ENCODE peak calls at places on chromosomes 12 and 14, in four cellular contexts. One of them, this sample, is unnamed. For H3K4me1, the result is how much of the 10 kb centered on the place peaks cover.

GRCh38 chr12:124524231-124524925 is 43.0 kb downstream of the NCOR2 start:
- DNase-seq in endothelial cell of umbilical vein: peak
- DNase-seq in SK-N-SH: no peak
- DNase-seq in HepG2: no peak
- DNase-seq in this sample: no peak

GRCh38 chr14:104140463-104141331 is 2.3 kb downstream of the KIF26A start:
- DNase-seq in HepG2: no peak
- DNase-seq in endothelial cell of umbilical vein: no peak
- DNase-seq in SK-N-SH: peak
- DNase-seq in this sample: peak

GRCh38 chr12:89663577-89664357 is 44.9 kb downstream of the ATP2B1 start:
- DNase-seq in endothelial cell of umbilical vein: peak
- DNase-seq in SK-N-SH: peak
- DNase-seq in HepG2: no peak
- DNase-seq in this sample: no peak

GRCh38 chr14:56181666-56182065 is 63.5 kb downstream of the PELI2 start:
- DNase-seq in SK-N-SH: no peak
- DNase-seq in endothelial cell of umbilical vein: no peak
- DNase-seq in HepG2: no peak
- DNase-seq in this sample: no peak

GRCh38 chr12:8493084-8493483 is 20.2 kb upstream of the CLEC4D start:
- DNase-seq in endothelial cell of umbilical vein: no peak
- DNase-seq in SK-N-SH: no peak
- DNase-seq in HepG2: no peak
- DNase-seq in this sample: no peak

GRCh38 chr14:21846227-21846885 is 172.7 kb upstream of the OR4E1 start:
- DNase-seq in SK-N-SH: peak
- DNase-seq in endothelial cell of umbilical vein: peak
- DNase-seq in HepG2: peak
- DNase-seq in this sample: no peak

GRCh38 chr14:32254952-32255679 is 52.0 kb upstream of the RNU6-8 start:
- DNase-seq in HepG2: peak
- DNase-seq in SK-N-SH: peak
- DNase-seq in endothelial cell of umbilical vein: peak
- DNase-seq in this sample: peak

GRCh38 chr12:23699031-23699430 is 250.4 kb downstream of the SOX5 start:
- DNase-seq in SK-N-SH: no peak
- DNase-seq in HepG2: no peak
- DNase-seq in endothelial cell of umbilical vein: no peak
- DNase-seq in this sample: no peak

GRCh38 chr12:104823985-104824441 is 134.1 kb downstream of the SLC41A2 start:
- DNase-seq in HepG2: no peak
- DNase-seq in endothelial cell of umbilical vein: no peak
- DNase-seq in SK-N-SH: no peak
- DNase-seq in this sample: no peak

GRCh38 chr12:103036581-103037214 is 79.2 kb downstream of the ASCL1 start:
- DNase-seq in endothelial cell of umbilical vein: no peak
- DNase-seq in HepG2: no peak
- DNase-seq in SK-N-SH: no peak
- DNase-seq in this sample: no peak

GRCh38 chr12:115375188-115375991 is 691.4 kb upstream of the TBX3 start:
- DNase-seq in endothelial cell of umbilical vein: no peak
- DNase-seq in SK-N-SH: no peak
- DNase-seq in HepG2: peak
- DNase-seq in this sample: no peak

GRCh38 chr14:58637391-58638230 is at the start of gene DACT1:
- DNase-seq in SK-N-SH: peak
- DNase-seq in endothelial cell of umbilical vein: peak
- DNase-seq in HepG2: no peak
- DNase-seq in this sample: peak

GRCh38 chr12:84656705-84657104 is 255.9 kb downstream of the SLC6A15 start:
- DNase-seq in SK-N-SH: no peak
- DNase-seq in HepG2: no peak
- DNase-seq in endothelial cell of umbilical vein: no peak
- DNase-seq in this sample: no peak

GRCh38 chr14:90805662-90806548 is 10.3 kb downstream of the TTC7B start:
- DNase-seq in SK-N-SH: no peak
- DNase-seq in HepG2: no peak
- DNase-seq in endothelial cell of umbilical vein: no peak
- DNase-seq in this sample: no peak

GRCh38 chr12:29889737-29890136 is 106.0 kb upstream of the TMTC1 start:
- DNase-seq in HepG2: peak
- DNase-seq in endothelial cell of umbilical vein: peak
- DNase-seq in SK-N-SH: peak
- DNase-seq in this sample: peak

GRCh38 chr12:76142305-76142704 is 57.8 kb upstream of the NAP1L1 start:
- DNase-seq in endothelial cell of umbilical vein: no peak
- DNase-seq in SK-N-SH: no peak
- DNase-seq in HepG2: no peak
- DNase-seq in this sample: no peak

GRCh38 chr12:113981876-113982275 is 15.8 kb upstream of the RBM19 start:
- DNase-seq in SK-N-SH: no peak
- DNase-seq in endothelial cell of umbilical vein: no peak
- DNase-seq in HepG2: no peak
- DNase-seq in this sample: no peak

GRCh38 chr12:108689314-108690190 is 41.8 kb downstream of the CORO1C start:
- DNase-seq in HepG2: peak
- DNase-seq in endothelial cell of umbilical vein: peak
- DNase-seq in SK-N-SH: no peak
- DNase-seq in this sample: peak
- TF ChIP-seq POLR2AphosphoS5 in HepG2: no peak
- TF ChIP-seq POLR2AphosphoS5 in endothelial cell of umbilical vein: no peak
- TF ChIP-seq POLR2AphosphoS5 in SK-N-SH: no peak
- TF ChIP-seq POLR2AphosphoS5 in this sample: no peak

GRCh38 chr12:122896662-122897061 is 738 bp upstream of the VPS37B start:
- DNase-seq in HepG2: no peak
- DNase-seq in SK-N-SH: no peak
- DNase-seq in endothelial cell of umbilical vein: no peak
- DNase-seq in this sample: no peak
- H3K4me1 ChIP-seq in HepG2: half or more
- H3K4me1 ChIP-seq in SK-N-SH: under half
- H3K4me1 ChIP-seq in endothelial cell of umbilical vein: under half
- H3K4me1 ChIP-seq in this sample: under half

GRCh38 chr14:54686871-54687749 is 120.2 kb downstream of the SAMD4A start:
- DNase-seq in HepG2: no peak
- DNase-seq in SK-N-SH: no peak
- DNase-seq in endothelial cell of umbilical vein: no peak
- DNase-seq in this sample: no peak

GRCh38 chr14:54687750-54688119 is 120.8 kb downstream of the SAMD4A start:
- DNase-seq in SK-N-SH: no peak
- DNase-seq in endothelial cell of umbilical vein: no peak
- DNase-seq in HepG2: no peak
- DNase-seq in this sample: no peak

GRCh38 chr14:54685286-54685845 is 118.4 kb downstream of the SAMD4A start:
- DNase-seq in SK-N-SH: no peak
- DNase-seq in endothelial cell of umbilical vein: peak
- DNase-seq in HepG2: no peak
- DNase-seq in this sample: no peak

GRCh38 chr14:54688229-54688628 is 121.3 kb downstream of the SAMD4A start:
- DNase-seq in HepG2: no peak
- DNase-seq in SK-N-SH: no peak
- DNase-seq in endothelial cell of umbilical vein: no peak
- DNase-seq in this sample: no peak

GRCh38 chr14:54686219-54686870 is 119.4 kb downstream of the SAMD4A start:
- DNase-seq in HepG2: no peak
- DNase-seq in endothelial cell of umbilical vein: peak
- DNase-seq in SK-N-SH: no peak
- DNase-seq in this sample: peak
- TF ChIP-seq POLR2AphosphoS5 in HepG2: no peak
- TF ChIP-seq POLR2AphosphoS5 in endothelial cell of umbilical vein: no peak
- TF ChIP-seq POLR2AphosphoS5 in SK-N-SH: no peak
- TF ChIP-seq POLR2AphosphoS5 in this sample: peak

GRCh38 chr12:6460751-6461371 is 9.0 kb downstream of the TAPBPL start:
- DNase-seq in endothelial cell of umbilical vein: no peak
- DNase-seq in HepG2: no peak
- DNase-seq in SK-N-SH: no peak
- DNase-seq in this sample: no peak

GRCh38 chr12:6463858-6464257 is 6.6 kb downstream of the VAMP1 start:
- DNase-seq in endothelial cell of umbilical vein: no peak
- DNase-seq in HepG2: no peak
- DNase-seq in SK-N-SH: no peak
- DNase-seq in this sample: no peak

GRCh38 chr12:6463211-6463610 is 7.3 kb downstream of the VAMP1 start:
- DNase-seq in HepG2: no peak
- DNase-seq in SK-N-SH: no peak
- DNase-seq in endothelial cell of umbilical vein: peak
- DNase-seq in this sample: no peak

GRCh38 chr12:6462234-6462995 is 8.1 kb downstream of the VAMP1 start:
- DNase-seq in endothelial cell of umbilical vein: peak
- DNase-seq in HepG2: no peak
- DNase-seq in SK-N-SH: no peak
- DNase-seq in this sample: no peak

DNA sequence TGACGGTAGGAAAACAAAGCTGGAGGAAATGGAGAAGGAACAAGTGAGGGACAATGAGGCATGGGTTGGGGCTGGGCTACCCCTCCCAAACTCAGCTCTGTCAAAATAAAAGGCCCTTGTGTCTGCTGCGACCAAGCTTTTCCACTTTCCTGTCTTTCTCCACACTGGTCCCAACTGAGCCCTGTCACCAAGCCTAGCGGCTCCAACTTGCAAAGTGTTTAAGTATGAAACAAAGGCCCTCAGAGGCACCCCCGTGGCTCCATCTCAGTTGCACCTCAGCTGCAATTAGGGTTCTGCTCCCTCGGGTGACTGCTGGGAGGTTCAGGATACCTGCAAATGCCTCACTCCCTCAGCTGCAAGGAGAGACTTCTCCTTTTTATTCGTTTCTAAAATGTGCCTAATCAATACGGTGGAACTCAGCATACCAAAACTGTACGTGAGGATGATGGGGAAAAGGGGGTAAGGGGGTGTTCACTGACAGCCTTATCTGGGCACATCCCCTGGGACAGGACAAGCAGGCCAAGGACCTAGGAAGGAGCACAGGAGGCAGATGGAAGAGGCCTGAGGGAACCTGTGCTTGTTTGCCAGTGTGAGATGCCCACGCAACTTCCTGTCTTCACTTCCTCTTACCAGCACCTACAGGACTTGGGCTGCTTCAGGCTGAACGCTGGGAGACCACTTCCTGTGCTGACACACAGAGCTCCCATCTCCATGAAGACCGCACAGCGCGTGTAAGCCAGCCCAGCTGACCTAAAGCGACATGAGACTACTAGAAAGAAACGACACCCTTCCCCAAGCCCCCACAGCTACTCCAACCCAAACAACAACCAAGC is 8.9 kb downstream of the VAMP1 start:
- DNase-seq in SK-N-SH: no peak
- DNase-seq in endothelial cell of umbilical vein: no peak
- DNase-seq in HepG2: no peak
- DNase-seq in this sample: peak
- H3K4me1 ChIP-seq in SK-N-SH: under half
- H3K4me1 ChIP-seq in endothelial cell of umbilical vein: under half
- H3K4me1 ChIP-seq in HepG2: under half
- H3K4me1 ChIP-seq in this sample: under half

DNA sequence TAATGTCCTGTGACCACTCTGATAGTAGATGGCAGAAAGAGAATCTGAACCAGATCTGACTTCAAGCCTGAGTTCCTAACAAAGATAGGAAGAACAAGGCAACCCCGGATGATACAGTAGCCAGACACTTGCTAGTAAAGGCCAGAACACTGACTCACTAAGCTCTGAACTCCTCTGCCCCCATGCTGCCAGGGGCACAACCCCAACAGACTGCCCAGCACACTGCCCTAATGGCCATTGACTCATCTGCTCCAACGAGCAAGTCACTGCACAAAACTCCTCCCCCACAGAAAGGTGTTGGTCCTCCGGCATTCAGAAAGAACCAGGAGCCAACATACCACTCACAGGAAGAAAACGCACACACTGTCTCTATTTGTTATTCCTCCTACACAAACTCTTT is 179.6 kb upstream of the NUDT4 start:
- DNase-seq in SK-N-SH: no peak
- DNase-seq in endothelial cell of umbilical vein: peak
- DNase-seq in HepG2: peak
- DNase-seq in this sample: no peak
- TF ChIP-seq POLR2AphosphoS5 in SK-N-SH: peak
- TF ChIP-seq POLR2AphosphoS5 in endothelial cell of umbilical vein: no peak
- TF ChIP-seq POLR2AphosphoS5 in HepG2: no peak
- TF ChIP-seq POLR2AphosphoS5 in this sample: no peak

DNA sequence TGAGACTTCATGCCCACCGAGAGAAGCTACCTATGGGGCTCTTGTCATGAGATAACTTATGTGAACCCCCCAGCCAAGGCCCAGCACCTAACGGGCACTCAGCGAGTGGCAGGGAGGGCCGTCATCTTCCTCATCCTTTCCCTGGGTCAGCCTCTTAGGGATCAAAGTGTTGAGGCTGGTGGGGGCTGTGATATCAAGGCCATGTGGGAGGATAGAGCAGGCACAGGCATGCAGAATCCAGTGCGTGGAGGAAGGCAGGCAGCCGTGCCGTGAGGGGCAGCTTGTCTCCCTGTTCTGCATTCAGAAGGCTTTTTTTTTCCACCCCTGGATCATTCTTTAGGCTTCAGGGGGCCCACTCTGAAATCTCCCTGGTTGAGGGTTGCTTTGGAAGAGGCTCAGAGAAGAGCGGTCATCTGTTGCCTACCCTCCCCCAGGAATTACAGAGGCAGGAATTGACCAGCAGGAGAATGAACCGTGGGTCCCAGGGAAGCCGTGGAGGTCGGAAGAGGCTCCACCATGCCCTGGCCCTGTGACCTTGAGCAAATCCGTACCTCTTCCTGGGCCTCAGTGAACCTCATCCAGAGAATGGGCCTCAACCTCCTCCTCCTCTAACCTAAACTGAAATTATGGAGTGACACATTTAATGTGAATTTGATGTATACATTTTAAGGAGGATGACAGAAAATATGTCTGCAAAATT is 62.8 kb downstream of the BEGAIN start:
- DNase-seq in endothelial cell of umbilical vein: no peak
- DNase-seq in SK-N-SH: no peak
- DNase-seq in HepG2: no peak
- DNase-seq in this sample: peak
- H3K4me1 ChIP-seq in endothelial cell of umbilical vein: under half
- H3K4me1 ChIP-seq in SK-N-SH: under half
- H3K4me1 ChIP-seq in HepG2: under half
- H3K4me1 ChIP-seq in this sample: under half

GRCh38 chr12:43306066-43306465 is 245.9 kb downstream of the ADAMTS20 start:
- DNase-seq in SK-N-SH: no peak
- DNase-seq in endothelial cell of umbilical vein: peak
- DNase-seq in HepG2: no peak
- DNase-seq in this sample: peak
- TF ChIP-seq POLR2AphosphoS5 in SK-N-SH: no peak
- TF ChIP-seq POLR2AphosphoS5 in endothelial cell of umbilical vein: no peak
- TF ChIP-seq POLR2AphosphoS5 in HepG2: no peak
- TF ChIP-seq POLR2AphosphoS5 in this sample: no peak

GRCh38 chr12:127260959-127261358 is 1006.0 kb upstream of the TMEM132C start:
- DNase-seq in SK-N-SH: no peak
- DNase-seq in endothelial cell of umbilical vein: no peak
- DNase-seq in HepG2: no peak
- DNase-seq in this sample: no peak
- H3K4me1 ChIP-seq in SK-N-SH: under half
- H3K4me1 ChIP-seq in endothelial cell of umbilical vein: under half
- H3K4me1 ChIP-seq in HepG2: under half
- H3K4me1 ChIP-seq in this sample: under half

GRCh38 chr12:122889658-122890561 is 6.0 kb downstream of the VPS37B start:
- DNase-seq in endothelial cell of umbilical vein: no peak
- DNase-seq in HepG2: no peak
- DNase-seq in SK-N-SH: no peak
- DNase-seq in this sample: no peak
- TF ChIP-seq POLR2AphosphoS5 in endothelial cell of umbilical vein: no peak
- TF ChIP-seq POLR2AphosphoS5 in HepG2: no peak
- TF ChIP-seq POLR2AphosphoS5 in SK-N-SH: no peak
- TF ChIP-seq POLR2AphosphoS5 in this sample: no peak

GRCh38 chr12:47752552-47752951 is 6.1 kb downstream of the RAPGEF3 start:
- DNase-seq in HepG2: no peak
- DNase-seq in SK-N-SH: no peak
- DNase-seq in endothelial cell of umbilical vein: no peak
- DNase-seq in this sample: no peak
- H3K4me1 ChIP-seq in HepG2: under half
- H3K4me1 ChIP-seq in SK-N-SH: under half
- H3K4me1 ChIP-seq in endothelial cell of umbilical vein: under half
- H3K4me1 ChIP-seq in this sample: under half